ENCODE peak calls at places on chromosomes 6 and 20, in eight cellular contexts. F is heart left ventricle, V is NCI-H1694 treated with DMSO at 0.1 percent for 48 hours, T is activated gamma-delta T cell treated with Interleukin-2 at 50 U/mL for 16 hours, U is brain microvascular endothelial cell, J is GDM1, C is EL, H is glutamatergic neuron. Q is an unnamed sample.

GRCh38 chr6:87929843-87930288 is 117.8 kb upstream of the SPACA1 start:
- DNase-seq in F (peak), V (peak), T (peak), U (peak), J (peak), C (peak), H (peak), Q (peak)

GRCh38 chr6:53669592-53669991 is 4.0 kb upstream of the KLHL31 start:
- DNase-seq in F (no peak), V (no peak), T (no peak), U (no peak), J (no peak), C (no peak), H (no peak), Q (no peak)

GRCh38 chr20:8007490-8007889 is 12.1 kb downstream of the TMX4 start:
- DNase-seq in F (no peak), V (no peak), T (no peak), U (no peak), J (no peak), C (no peak), H (no peak), Q (peak)

GRCh38 chr6:106309766-106310373 is 15.7 kb downstream of the ATG5 start:
- DNase-seq in F (no peak), V (no peak), T (no peak), U (no peak), J (no peak), C (peak), H (no peak), Q (peak)

GRCh38 chr20:34907616-34908469 is 31.4 kb downstream of the ACSS2 start:
- DNase-seq in F (peak), V (peak), T (no peak), U (peak), J (peak), C (peak), H (no peak), Q (peak)

GRCh38 chr6:67952121-67952520 is 683.0 kb upstream of the ADGRB3 start:
- DNase-seq in F (no peak), V (no peak), T (no peak), U (peak), J (no peak), C (no peak), H (no peak), Q (no peak)

GRCh38 chr6:30507849-30508843 is 18.8 kb downstream of the HLA-E start:
- DNase-seq in F (no peak), V (no peak), T (no peak), U (no peak), J (no peak), C (no peak), H (no peak), Q (no peak)

GRCh38 chr6:84581494-84582259 is 182.7 kb downstream of the TBX18 start:
- DNase-seq in F (no peak), V (no peak), T (no peak), U (peak), J (no peak), C (peak), H (no peak), Q (no peak)

GRCh38 chr6:90135672-90136071 is 161.0 kb downstream of the BACH2 start:
- DNase-seq in F (no peak), V (no peak), T (no peak), U (peak), J (no peak), C (peak), H (no peak), Q (no peak)

GRCh38 chr6:21780601-21781000 is 187.1 kb downstream of the SOX4 start:
- DNase-seq in F (no peak), V (no peak), T (no peak), U (no peak), J (no peak), C (no peak), H (no peak), Q (no peak)

GRCh38 chr6:1771324-1771723 is 161.6 kb downstream of the FOXC1 start:
- DNase-seq in F (no peak), V (no peak), T (peak), U (peak), J (no peak), C (peak), H (no peak), Q (peak)

GRCh38 chr6:31829633-31830492 is 2.3 kb downstream of the HSPA1B start:
- DNase-seq in F (no peak), V (peak), T (no peak), U (no peak), J (peak), C (peak), H (no peak), Q (peak)

Q was measured in NCI-H69.